ENCODE peak calls at places on chromosomes 3 and 15, in four cellular contexts. G is MM.1S, M is GM23338, X is heart right ventricle. W is an unnamed sample.

GRCh38 chr3:194541483-194541882 is 54.7 kb upstream of the ATP13A3 start:
- DNase-seq in G (no peak), M (no peak), X (no peak), W (no peak)

GRCh38 chr3:52023860-52024764 is 28.4 kb upstream of the RPL29 start:
- DNase-seq in G (no peak), M (no peak), X (peak; percentile 40), W (no peak)

GRCh38 chr3:3015472-3016089 is 94.6 kb downstream of the IL5RA start:
- DNase-seq in G (peak; percentile 30), M (peak; percentile 61), X (no peak), W (no peak)

GRCh38 chr3:131622726-131623125 is 120.0 kb upstream of the MRPL3 start:
- DNase-seq in G (no peak), M (peak; percentile 8), X (no peak), W (no peak)

GRCh38 chr3:50609743-50610085 is 1.9 kb downstream of the CISH start:
- DNase-seq in G (no peak), M (no peak), X (no peak), W (no peak)

GRCh38 chr3:190131329-190131728 is 10.6 kb upstream of the P3H2 start:
- DNase-seq in G (no peak), M (no peak), X (no peak), W (no peak)

GRCh38 chr3:32973982-32974381 is 22.5 kb downstream of the CCR4 start:
- DNase-seq in G (no peak), M (no peak), X (no peak), W (no peak)

GRCh38 chr3:187740446-187741399 is 4.5 kb downstream of the BCL6 start:
- DNase-seq in G (peak; percentile 52), M (peak; percentile 75), X (peak; percentile 79), W (peak; percentile 82)

GRCh38 chr15:64847016-64847415 is 5.3 kb downstream of the PLEKHO2 start:
- DNase-seq in G (no peak), M (no peak), X (no peak), W (peak; percentile 5)

GRCh38 chr3:29227307-29227706 is 53.6 kb upstream of the RBMS3 start:
- DNase-seq in G (no peak), M (no peak), X (no peak), W (no peak)

GRCh38 chr3:141227752-141228151 is 3.9 kb upstream of the PXYLP1 start:
- DNase-seq in G (no peak), M (no peak), X (no peak), W (no peak)

GRCh38 chr3:115272036-115272824 is 125.1 kb upstream of the ZBTB20 start:
- DNase-seq in G (no peak), M (peak; percentile 41), X (no peak), W (no peak)

GRCh38 chr3:9769426-9770275 is at the start of gene CAMK1:
- DNase-seq in G (peak; percentile 65), M (peak; percentile 86), X (peak; percentile 88), W (peak; percentile 92)

GRCh38 chr15:49847436-49847835 is 226.6 kb downstream of the DTWD1 start:
- DNase-seq in G (no peak), M (no peak), X (no peak), W (no peak)

GRCh38 chr15:63502843-63503738 is 1.3 kb upstream of the USP3 start:
- DNase-seq in G (peak; percentile 82), M (peak; percentile 85), X (peak; percentile 83), W (peak; percentile 94)

GRCh38 chr15:95684693-95685115 is 645.8 kb upstream of the NR2F2 start:
- DNase-seq in G (no peak), M (no peak), X (no peak), W (no peak)

GRCh38 chr3:83003917-83004316 is 1242.5 kb upstream of the GBE1 start:
- DNase-seq in G (no peak), M (peak; percentile 14), X (no peak), W (no peak)

GRCh38 chr3:47692158-47692557 is 89.5 kb downstream of the SMARCC1 start:
- DNase-seq in G (no peak), M (no peak), X (no peak), W (no peak)

GRCh38 chr3:175065492-175065891 is 206.4 kb downstream of the NAALADL2 start:
- DNase-seq in G (no peak), M (no peak), X (no peak), W (no peak)

GRCh38 chr3:69747511-69748248 is 8.4 kb downstream of the MITF start:
- DNase-seq in G (no peak), M (no peak), X (no peak), W (no peak)

W was measured in Right ventricle myocardium superior.